ENCODE peak calls at places on chromosomes 16 and 17, in five cellular contexts. F, J, I, B and A are unnamed samples.

GRCh38 chr17:51869387-51869786 is 289.1 kb downstream of the CA10 start:
- DNase-seq in F (no peak), B (no peak), J (peak; percentile 18), I (peak; percentile 64), A (peak; percentile 64)

GRCh38 chr17:2694381-2695242 is 17.0 kb downstream of the CLUH start:
- DNase-seq in B (no peak), I (no peak), F (peak; percentile 39), J (no peak), A (no peak)

GRCh38 chr16:10922328-10923145 is 19.7 kb downstream of the DEXI start:
- DNase-seq in F (no peak), I (no peak), J (peak; percentile 89), B (no peak), A (no peak)

GRCh38 chr17:37465058-37465616 is 24.6 kb upstream of the DUSP14 start:
- DNase-seq in J (peak; percentile 60), B (peak; percentile 57), I (peak; percentile 57), F (no peak), A (no peak)

GRCh38 chr17:27559996-27560481 is 70.9 kb upstream of the LGALS9 start:
- DNase-seq in F (peak; percentile 58), I (peak; percentile 70), B (no peak), J (peak; percentile 89), A (peak; percentile 84)

GRCh38 chr17:7959503-7960253 is 27.7 kb downstream of the CNTROB start:
- DNase-seq in F (no peak), B (no peak), J (peak; percentile 2), I (no peak), A (no peak)

GRCh38 chr16:3553138-3553923 is 23.9 kb downstream of the NLRC3 start:
- DNase-seq in F (no peak), B (no peak), I (no peak), J (no peak), A (no peak)

GRCh38 chr17:79631640-79632431 is 21.0 kb upstream of the RBFOX3 start:
- DNase-seq in F (peak; percentile 24), B (no peak), I (no peak), J (no peak), A (no peak)

GRCh38 chr17:21678451-21679081 is 13.8 kb upstream of the KCNJ18 start:
- DNase-seq in J (no peak), F (peak; percentile 67), I (no peak), B (no peak), A (no peak)

GRCh38 chr17:65925606-65926307 is 266.2 kb downstream of the CEP112 start:
- DNase-seq in I (peak; percentile 89), J (peak; percentile 7), F (no peak), B (no peak), A (no peak)

DNA sequence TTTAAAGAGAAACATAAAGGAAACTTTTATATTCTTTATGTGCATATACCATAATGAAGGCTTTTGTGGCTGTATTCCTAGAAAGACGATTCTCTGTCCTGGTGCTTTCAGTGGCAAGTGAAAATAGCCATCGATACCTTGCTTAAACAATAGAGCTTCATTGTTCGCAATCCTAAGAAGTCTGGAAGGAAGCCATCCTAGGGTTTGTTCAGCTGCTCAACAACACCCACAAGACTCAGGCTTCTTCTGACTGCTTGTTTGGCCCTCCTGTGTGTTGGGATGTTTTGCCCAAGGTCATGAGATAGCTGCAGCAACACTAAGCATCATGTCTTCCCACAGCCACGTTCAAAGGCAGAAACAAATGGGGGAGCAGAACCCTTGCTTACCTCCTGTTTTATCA is 36.1 kb upstream of the COX10 start:
- DNase-seq in J (no peak), I (no peak), F (no peak), B (no peak), A (no peak)
- H2AFZ ChIP-seq in J (no peak overlapping the region), I (no peak overlapping the region), F (no peak overlapping the region), B (no peak overlapping the region), A (no peak overlapping the region)

DNA sequence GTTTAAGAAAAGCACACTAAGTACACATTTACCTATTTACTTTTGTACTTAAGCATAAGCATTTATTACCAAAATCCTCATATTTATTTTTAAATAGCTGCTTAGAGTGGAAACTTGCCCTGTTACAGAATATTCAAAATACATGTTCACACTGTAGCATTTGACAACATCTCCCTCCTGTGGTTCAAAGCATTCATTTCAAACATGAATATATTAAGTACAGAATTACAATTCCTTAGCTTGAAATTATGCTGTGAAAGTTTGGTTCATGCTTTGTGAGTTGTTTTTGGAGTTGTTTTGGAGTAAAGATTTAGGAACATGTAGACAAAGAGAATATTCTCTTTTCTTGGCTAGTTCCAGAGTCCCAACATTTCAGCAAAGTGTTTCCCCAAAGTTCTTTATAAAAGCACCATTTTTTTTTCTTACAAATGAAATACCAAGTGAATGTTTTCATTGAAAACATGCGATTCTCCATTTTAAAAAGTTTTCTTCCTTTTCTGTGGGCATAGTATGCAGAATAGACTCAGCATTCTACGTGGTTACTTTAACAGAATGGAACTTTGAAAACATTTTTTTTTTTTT is 33.2 kb downstream of the TUBD1 start:
- DNase-seq in B (no peak), F (no peak), J (peak; percentile 79), I (peak; percentile 85), A (no peak)
- H2AFZ ChIP-seq in B (no peak overlapping the region), F (no peak overlapping the region), J (peak overlapping the region; percentile 40), I (no peak overlapping the region), A (no peak overlapping the region)

GRCh38 chr16:27211026-27211425 is 7.7 kb downstream of the KDM8 start:
- DNase-seq in B (no peak), F (no peak), I (no peak), J (no peak), A (no peak)

GRCh38 chr16:27210174-27210573 is 6.8 kb downstream of the KDM8 start:
- DNase-seq in I (no peak), J (no peak), F (no peak), B (no peak), A (no peak)

GRCh38 chr16:27209591-27209990 is 6.3 kb downstream of the KDM8 start:
- DNase-seq in J (no peak), B (no peak), F (no peak), I (no peak), A (no peak)

GRCh38 chr16:27208081-27208692 is 4.9 kb downstream of the KDM8 start:
- DNase-seq in J (no peak), F (no peak), B (no peak), I (no peak), A (no peak)

GRCh38 chr16:27208809-27209208 is 5.5 kb downstream of the KDM8 start:
- DNase-seq in B (no peak), J (no peak), F (no peak), I (no peak), A (no peak)
- H2AFZ ChIP-seq in B (no peak overlapping the region), J (no peak overlapping the region), F (no peak overlapping the region), I (no peak overlapping the region), A (no peak overlapping the region)

GRCh38 chr17:31534223-31534888 is 142.9 kb downstream of the RAB11FIP4 start:
- DNase-seq in B (no peak), I (no peak), J (peak; percentile 38), F (no peak), A (no peak)
- H2AFZ ChIP-seq in B (no peak overlapping the region), I (no peak overlapping the region), J (peak overlapping the region; percentile 58), F (peak overlapping the region; percentile 56), A (no peak overlapping the region)

DNA sequence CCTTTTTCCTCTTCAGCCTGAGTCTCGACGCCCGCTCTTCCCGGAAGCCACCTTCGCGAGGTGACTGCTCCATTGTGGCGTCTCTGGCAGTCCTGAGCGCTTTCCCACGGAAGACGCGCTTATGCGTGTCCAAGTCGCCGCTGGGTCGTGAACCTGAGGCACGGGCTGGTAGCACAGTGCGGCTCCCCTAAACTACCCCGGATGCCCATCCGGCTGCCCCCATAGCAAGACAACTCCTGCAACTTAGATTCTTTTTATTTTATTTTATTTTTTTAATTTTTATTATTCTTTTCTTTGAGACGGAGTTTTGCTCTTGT is 2.1 kb upstream of the ESRP2 start:
- DNase-seq in J (no peak), F (no peak), B (no peak), I (no peak), A (no peak)
- H2AFZ ChIP-seq in J (peak overlapping the region; percentile 86), F (peak overlapping the region; percentile 88), B (peak overlapping the region; percentile 77), I (peak overlapping the region; percentile 80), A (peak overlapping the region; percentile 48)

GRCh38 chr17:40407460-40407859 is 10.2 kb downstream of the TOP2A start:
- DNase-seq in J (no peak), F (no peak), B (no peak), I (no peak), A (no peak)

GRCh38 chr17:40399185-40399584 is 18.5 kb downstream of the TOP2A start:
- DNase-seq in B (peak; percentile 48), J (peak; percentile 76), I (peak; percentile 69), F (peak; percentile 48), A (peak; percentile 75)

GRCh38 chr17:40402668-40403067 is 15.0 kb downstream of the TOP2A start:
- DNase-seq in J (no peak), F (no peak), B (no peak), I (no peak), A (no peak)

GRCh38 chr17:40404003-40404402 is 13.7 kb downstream of the TOP2A start:
- DNase-seq in I (no peak), B (no peak), F (no peak), J (no peak), A (no peak)
- H2AFZ ChIP-seq in I (no peak overlapping the region), B (no peak overlapping the region), F (no peak overlapping the region), J (peak overlapping the region; percentile 44), A (peak overlapping the region; percentile 28)

DNA sequence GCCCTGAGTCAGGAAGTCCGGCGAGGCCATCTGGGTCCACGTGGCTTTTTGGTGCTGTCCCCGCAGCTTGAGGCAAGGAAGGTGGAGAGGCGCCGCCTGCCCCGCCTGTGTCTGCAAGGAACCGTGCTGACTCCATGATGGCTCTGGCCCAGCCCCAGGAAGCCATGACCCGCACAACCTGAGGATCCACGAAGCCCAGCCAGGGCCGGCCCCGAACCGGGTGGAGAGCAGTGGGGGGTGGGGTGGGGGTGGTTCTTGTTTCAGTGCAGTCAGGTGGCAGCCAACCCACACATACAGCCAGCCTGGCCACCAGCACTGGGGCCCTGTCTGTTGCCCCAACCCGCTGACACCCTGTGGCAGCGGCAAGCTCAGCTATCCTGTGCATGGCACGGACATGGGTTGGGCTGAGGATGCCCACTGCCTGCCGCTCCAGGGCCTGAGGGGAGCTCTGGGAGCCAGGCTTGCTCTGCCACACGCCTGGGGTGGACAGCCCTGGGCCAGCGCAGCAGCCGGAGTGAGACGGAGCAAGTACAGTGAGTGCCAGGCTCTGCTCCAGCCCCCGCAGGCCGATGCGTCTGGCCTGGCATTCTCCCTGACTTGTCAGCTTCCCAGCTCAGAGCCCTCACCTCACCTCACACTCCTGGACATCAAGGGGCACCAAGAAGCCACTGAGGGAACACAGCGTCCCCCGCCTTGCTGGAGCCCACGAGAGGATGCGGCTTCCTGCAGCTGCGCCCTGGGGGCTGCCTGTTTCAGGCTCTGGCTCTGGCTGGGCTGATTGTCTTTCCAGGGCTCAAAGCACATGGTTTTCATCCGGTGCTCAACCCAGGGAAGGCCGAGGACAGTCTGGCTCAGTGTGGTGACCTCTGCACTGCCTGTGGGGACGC is 68.8 kb downstream of the LMF1 start:
- DNase-seq in F (peak; percentile 80), B (no peak), I (no peak), J (no peak), A (no peak)
- H2AFZ ChIP-seq in F (no peak overlapping the region), B (no peak overlapping the region), I (no peak overlapping the region), J (no peak overlapping the region), A (no peak overlapping the region)